ENCODE peak calls at places on chromosomes 3 and 15, in five cellular contexts. T, Z, M, I and C are unnamed samples.

GRCh38 chr3:169171739-169172138 is 491.8 kb downstream of the MECOM start:
- DNase-seq in Z (no peak), I (no peak), T (no peak), M (no peak), C (no peak)

GRCh38 chr3:45943207-45943846 is at the start of gene CXCR6:
- DNase-seq in T (peak; percentile 24), M (no peak), I (no peak), Z (no peak), C (no peak)

GRCh38 chr3:105965384-105965783 is 96.6 kb upstream of the CBLB start:
- DNase-seq in M (no peak), I (no peak), T (peak; percentile 89), Z (no peak), C (no peak)

GRCh38 chr3:193231201-193231600 is 9.8 kb upstream of the PLAAT1 start:
- DNase-seq in I (no peak), M (no peak), Z (no peak), T (no peak), C (no peak)

GRCh38 chr3:73508330-73508954 is 116.3 kb downstream of the PDZRN3 start:
- DNase-seq in T (peak; percentile 57), I (peak; percentile 92), M (peak; percentile 89), Z (peak; percentile 60), C (peak; percentile 71)

GRCh38 chr15:30001592-30001991 is 81.2 kb upstream of the GOLGA8J start:
- DNase-seq in I (no peak), M (no peak), T (no peak), Z (no peak), C (no peak)

GRCh38 chr15:42063122-42063848 is 31.1 kb downstream of the PLA2G4D start:
- DNase-seq in M (no peak), T (no peak), Z (no peak), I (no peak), C (no peak)

GRCh38 chr3:159866201-159866746 is 122.4 kb upstream of the IL12A start:
- DNase-seq in M (no peak), Z (no peak), I (no peak), T (peak; percentile 49), C (no peak)

GRCh38 chr3:15430624-15431023 is 3.2 kb downstream of the EAF1 start:
- DNase-seq in T (no peak), Z (no peak), I (no peak), M (no peak), C (no peak)

GRCh38 chr3:159748408-159748807 is 240.2 kb upstream of the IL12A start:
- DNase-seq in T (peak; percentile 16), I (no peak), M (no peak), Z (no peak), C (no peak)

GRCh38 chr3:161372321-161373260 is 1.3 kb upstream of the SPTSSB start:
- DNase-seq in T (peak; percentile 34), Z (no peak), M (peak; percentile 42), I (peak; percentile 69), C (no peak)

GRCh38 chr3:69932501-69932900 is 67.0 kb upstream of the SAMMSON start:
- DNase-seq in T (no peak), Z (no peak), M (no peak), I (no peak), C (no peak)

GRCh38 chr3:5317572-5317971 is 130.1 kb downstream of the EDEM1 start:
- DNase-seq in T (peak; percentile 51), I (no peak), Z (no peak), M (peak; percentile 33), C (no peak)

GRCh38 chr3:24494616-24495333 is at the start of gene THRB:
- DNase-seq in M (peak; percentile 83), T (peak; percentile 48), Z (no peak), I (peak; percentile 79), C (peak; percentile 60)

GRCh38 chr3:164465172-164465571 is 613.1 kb downstream of the SI start:
- DNase-seq in Z (no peak), M (no peak), I (no peak), T (peak; percentile 76), C (no peak)

GRCh38 chr3:24242012-24242698 is 252.5 kb downstream of the THRB start:
- DNase-seq in Z (no peak), M (no peak), I (peak; percentile 24), T (peak; percentile 89), C (no peak)

GRCh38 chr15:68616397-68616796 is 37.6 kb downstream of the CORO2B start:
- DNase-seq in I (no peak), M (no peak), Z (no peak), T (peak; percentile 59), C (no peak)

GRCh38 chr15:68617001-68617400 is 38.2 kb downstream of the CORO2B start:
- DNase-seq in I (no peak), Z (no peak), M (no peak), T (peak; percentile 54), C (no peak)

GRCh38 chr15:68617777-68618176 is 39.0 kb downstream of the CORO2B start:
- DNase-seq in I (no peak), Z (no peak), T (no peak), M (no peak), C (no peak)

GRCh38 chr15:68619303-68619698 is 40.5 kb downstream of the CORO2B start:
- DNase-seq in M (no peak), Z (no peak), I (no peak), T (no peak), C (no peak)

DNA sequence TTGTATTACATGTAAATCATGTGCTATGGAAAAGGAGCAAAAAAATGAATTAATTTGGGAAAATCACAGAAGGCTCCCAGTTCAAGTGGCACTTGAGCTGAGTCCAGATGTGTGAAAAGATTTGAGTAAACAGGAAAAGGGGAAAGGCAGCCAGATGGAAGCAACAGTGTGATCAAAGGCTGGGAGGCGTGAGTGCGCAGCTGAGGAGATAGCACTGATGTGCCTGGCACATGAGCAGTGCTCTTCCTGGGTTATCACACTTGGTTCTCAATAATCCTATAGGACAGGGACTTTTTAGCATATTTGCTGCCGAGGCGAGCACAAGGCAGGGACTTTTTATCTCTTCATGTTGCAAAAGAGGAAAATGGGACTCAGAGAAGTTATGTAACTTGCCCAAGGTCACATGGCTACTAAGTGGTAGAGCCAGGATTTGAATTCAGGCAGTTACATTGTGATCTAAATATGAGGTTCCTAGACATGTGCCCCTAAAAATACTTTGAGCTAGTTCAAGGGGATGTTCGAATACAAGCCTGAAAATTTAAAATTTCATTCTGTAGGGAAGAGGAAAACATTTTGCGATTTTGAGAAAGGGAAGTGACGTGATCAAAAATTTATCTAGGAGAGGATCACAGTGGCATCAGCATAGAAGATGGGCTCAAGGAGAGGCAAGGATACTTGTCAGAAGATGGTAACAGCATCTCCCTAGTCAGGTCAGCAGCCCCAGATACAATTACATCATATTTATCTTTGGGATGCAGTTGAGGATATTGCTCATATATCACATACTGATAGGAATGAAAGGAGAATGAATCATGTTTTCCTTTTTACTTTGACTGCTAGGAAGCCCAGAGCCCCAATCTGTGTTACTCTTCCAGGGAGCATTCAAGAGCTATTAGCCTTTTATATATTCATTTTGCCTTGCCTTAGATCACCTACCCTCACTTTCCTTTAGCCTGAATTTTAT is 39.8 kb downstream of the CORO2B start:
- DNase-seq in T (peak; percentile 78), M (no peak), Z (no peak), I (no peak), C (no peak)
- H3K4me2 ChIP-seq in T (peak overlapping the region; percentile 41), M (no peak overlapping the region), Z (peak overlapping the region; percentile 15), I (no peak overlapping the region), C (no peak overlapping the region)

GRCh38 chr3:134314588-134315285 is 59.5 kb downstream of the AMOTL2 start:
- DNase-seq in M (no peak), T (no peak), I (no peak), Z (no peak), C (no peak)
- H3K4me3 ChIP-seq in M (no peak overlapping the region), T (peak overlapping the region; percentile 5), I (no peak overlapping the region), Z (no peak overlapping the region), C (no peak overlapping the region)

DNA sequence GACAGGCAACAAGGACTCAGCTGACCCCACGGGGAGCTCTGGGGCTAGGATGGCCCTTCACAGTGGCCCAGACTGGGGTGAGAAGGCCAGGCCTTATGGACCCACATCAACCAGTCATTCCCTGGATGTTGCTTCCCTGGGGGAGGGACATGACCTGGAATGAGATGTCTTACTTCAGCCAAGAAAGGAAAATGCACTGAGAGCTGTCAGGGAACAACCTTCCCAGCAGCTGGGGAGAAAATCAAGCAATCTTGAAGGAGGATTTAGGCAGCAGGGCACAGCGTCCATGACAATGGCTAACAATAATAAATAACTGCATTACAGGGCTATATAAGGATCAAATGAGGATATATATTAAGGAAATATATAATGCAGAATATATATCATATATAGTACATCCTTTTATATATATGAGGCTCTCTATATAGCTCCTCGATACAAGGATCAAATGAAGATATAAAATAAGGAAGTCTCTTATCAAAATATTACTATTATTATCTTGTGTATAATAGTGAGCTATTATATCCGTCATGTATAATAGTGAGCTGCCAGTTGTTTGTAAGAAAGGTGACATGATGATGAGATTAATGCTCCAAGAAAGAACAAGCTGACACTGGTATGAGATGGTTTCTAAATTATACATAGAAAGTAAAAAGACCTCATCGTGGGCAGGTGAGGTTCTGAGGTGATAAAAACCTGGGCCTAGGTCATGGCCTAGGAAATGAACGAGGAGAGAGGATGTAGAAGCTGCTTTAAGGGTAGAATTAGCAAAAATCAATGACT is 117.8 kb upstream of the LIPC start:
- DNase-seq in I (no peak), T (no peak), M (no peak), Z (no peak), C (no peak)
- H3K4me2 ChIP-seq in I (no peak overlapping the region), T (no peak overlapping the region), M (no peak overlapping the region), Z (peak overlapping the region; percentile 43), C (no peak overlapping the region)

GRCh38 chr15:60373745-60374144 is 24.0 kb downstream of the ANXA2 start:
- DNase-seq in Z (no peak), T (no peak), M (no peak), I (no peak), C (no peak)

GRCh38 chr15:60374628-60375081 is 23.1 kb downstream of the ANXA2 start:
- DNase-seq in I (peak; percentile 65), T (peak; percentile 99), Z (no peak), M (peak; percentile 90), C (no peak)

GRCh38 chr15:60374209-60374608 is 23.6 kb downstream of the ANXA2 start:
- DNase-seq in M (no peak), Z (no peak), T (no peak), I (no peak), C (no peak)

GRCh38 chr15:60376677-60377095 is 21.1 kb downstream of the ANXA2 start:
- DNase-seq in I (no peak), Z (no peak), T (peak; percentile 66), M (no peak), C (no peak)

DNA sequence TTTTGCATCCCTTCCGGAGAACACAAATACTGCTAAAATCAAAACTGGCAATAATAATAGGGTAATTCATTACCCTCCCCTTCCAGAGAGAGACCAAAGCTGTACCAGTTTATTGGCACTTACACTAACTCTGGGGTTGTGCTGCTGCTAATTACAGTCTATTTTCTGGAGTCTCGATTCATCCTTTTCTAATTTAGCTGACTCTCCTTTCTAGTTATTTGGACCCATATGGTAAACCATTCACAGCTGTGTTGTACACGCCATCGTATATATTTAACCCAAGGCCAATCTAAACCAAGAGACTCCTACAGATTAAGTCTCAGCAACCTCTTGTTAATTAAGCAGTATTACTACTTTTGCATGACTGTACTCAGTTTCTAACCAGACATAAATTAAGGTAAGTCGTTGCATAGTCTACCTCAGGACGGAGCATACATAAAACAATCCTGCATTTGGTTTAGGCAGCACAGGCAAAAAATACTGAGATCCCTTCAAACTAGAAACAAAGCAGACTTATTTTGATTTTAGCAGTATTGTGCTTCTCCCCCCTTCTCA is 22.5 kb downstream of the ANXA2 start:
- DNase-seq in Z (no peak), M (no peak), T (no peak), I (no peak), C (no peak)
- H3K4me3 ChIP-seq in Z (no peak overlapping the region), M (no peak overlapping the region), T (no peak overlapping the region), I (no peak overlapping the region), C (no peak overlapping the region)